ENCODE peak calls at places on chromosomes 3 and 15, in five cellular contexts. One of them, this sample, is unnamed.

GRCh38 chr15:76150971-76151598 is 91.3 kb downstream of the TMEM266 start:
- DNase-seq in GM06990: peak; percentile 74
- DNase-seq in psoas muscle: peak; percentile 75
- DNase-seq in dorsolateral prefrontal cortex: peak; percentile 81
- DNase-seq in CD4-positive, CD25-positive, alpha-beta regulatory T cell: peak; percentile 49
- DNase-seq in this sample: peak; percentile 72

GRCh38 chr15:25171111-25171811 is 216.5 kb downstream of the SNRPN start:
- DNase-seq in psoas muscle: peak; percentile 5
- DNase-seq in dorsolateral prefrontal cortex: peak; percentile 28
- DNase-seq in GM06990: no peak
- DNase-seq in CD4-positive, CD25-positive, alpha-beta regulatory T cell: no peak
- DNase-seq in this sample: no peak

GRCh38 chr3:13332158-13332557 is 88.0 kb downstream of the NUP210 start:
- DNase-seq in CD4-positive, CD25-positive, alpha-beta regulatory T cell: no peak
- DNase-seq in GM06990: peak; percentile 72
- DNase-seq in psoas muscle: no peak
- DNase-seq in dorsolateral prefrontal cortex: no peak
- DNase-seq in this sample: no peak

GRCh38 chr3:194296448-194296831 is 54.7 kb downstream of the CPN2 start:
- DNase-seq in dorsolateral prefrontal cortex: no peak
- DNase-seq in CD4-positive, CD25-positive, alpha-beta regulatory T cell: no peak
- DNase-seq in GM06990: no peak
- DNase-seq in psoas muscle: peak; percentile 54
- DNase-seq in this sample: peak; percentile 95

GRCh38 chr3:106717178-106717780 is 660.0 kb upstream of the CCDC54 start:
- DNase-seq in dorsolateral prefrontal cortex: no peak
- DNase-seq in GM06990: no peak
- DNase-seq in CD4-positive, CD25-positive, alpha-beta regulatory T cell: no peak
- DNase-seq in psoas muscle: no peak
- DNase-seq in this sample: no peak

GRCh38 chr15:58182460-58183163 is 44.4 kb downstream of the AQP9 start:
- DNase-seq in CD4-positive, CD25-positive, alpha-beta regulatory T cell: no peak
- DNase-seq in psoas muscle: peak; percentile 25
- DNase-seq in dorsolateral prefrontal cortex: peak; percentile 56
- DNase-seq in GM06990: no peak
- DNase-seq in this sample: peak; percentile 71

GRCh38 chr3:168952551-168952950 is 711.0 kb downstream of the MECOM start:
- DNase-seq in CD4-positive, CD25-positive, alpha-beta regulatory T cell: no peak
- DNase-seq in dorsolateral prefrontal cortex: no peak
- DNase-seq in GM06990: no peak
- DNase-seq in psoas muscle: no peak
- DNase-seq in this sample: peak; percentile 67

GRCh38 chr15:26870346-26870745 is 3.5 kb downstream of the GABRA5 start:
- DNase-seq in psoas muscle: no peak
- DNase-seq in GM06990: no peak
- DNase-seq in CD4-positive, CD25-positive, alpha-beta regulatory T cell: no peak
- DNase-seq in dorsolateral prefrontal cortex: no peak
- DNase-seq in this sample: no peak

GRCh38 chr15:65130941-65131340 is 2.7 kb downstream of the PDCD7 start:
- DNase-seq in GM06990: no peak
- DNase-seq in dorsolateral prefrontal cortex: no peak
- DNase-seq in CD4-positive, CD25-positive, alpha-beta regulatory T cell: no peak
- DNase-seq in psoas muscle: no peak
- DNase-seq in this sample: no peak

GRCh38 chr3:108153451-108153981 is 62.7 kb upstream of the CD47 start:
- DNase-seq in dorsolateral prefrontal cortex: no peak
- DNase-seq in CD4-positive, CD25-positive, alpha-beta regulatory T cell: no peak
- DNase-seq in GM06990: no peak
- DNase-seq in psoas muscle: no peak
- DNase-seq in this sample: peak; percentile 85

GRCh38 chr15:27342991-27343390 is 372.0 kb downstream of the GABRG3 start:
- DNase-seq in CD4-positive, CD25-positive, alpha-beta regulatory T cell: no peak
- DNase-seq in psoas muscle: no peak
- DNase-seq in GM06990: no peak
- DNase-seq in dorsolateral prefrontal cortex: no peak
- DNase-seq in this sample: no peak

GRCh38 chr3:152100491-152101086 is 168.1 kb upstream of the MBNL1 start:
- DNase-seq in CD4-positive, CD25-positive, alpha-beta regulatory T cell: no peak
- DNase-seq in psoas muscle: no peak
- DNase-seq in dorsolateral prefrontal cortex: no peak
- DNase-seq in GM06990: peak; percentile 46
- DNase-seq in this sample: no peak

GRCh38 chr3:78736863-78737262 is 1030.9 kb downstream of the ROBO1 start:
- DNase-seq in dorsolateral prefrontal cortex: no peak
- DNase-seq in CD4-positive, CD25-positive, alpha-beta regulatory T cell: no peak
- DNase-seq in psoas muscle: no peak
- DNase-seq in GM06990: no peak
- DNase-seq in this sample: peak; percentile 95

GRCh38 chr3:111369953-111370352 is 172.0 kb upstream of the CD96 start:
- DNase-seq in dorsolateral prefrontal cortex: no peak
- DNase-seq in GM06990: no peak
- DNase-seq in CD4-positive, CD25-positive, alpha-beta regulatory T cell: no peak
- DNase-seq in psoas muscle: no peak
- DNase-seq in this sample: no peak

GRCh38 chr3:158159714-158160113 is 49.8 kb downstream of the RSRC1 start:
- DNase-seq in CD4-positive, CD25-positive, alpha-beta regulatory T cell: no peak
- DNase-seq in GM06990: no peak
- DNase-seq in dorsolateral prefrontal cortex: no peak
- DNase-seq in psoas muscle: no peak
- DNase-seq in this sample: no peak

DNA sequence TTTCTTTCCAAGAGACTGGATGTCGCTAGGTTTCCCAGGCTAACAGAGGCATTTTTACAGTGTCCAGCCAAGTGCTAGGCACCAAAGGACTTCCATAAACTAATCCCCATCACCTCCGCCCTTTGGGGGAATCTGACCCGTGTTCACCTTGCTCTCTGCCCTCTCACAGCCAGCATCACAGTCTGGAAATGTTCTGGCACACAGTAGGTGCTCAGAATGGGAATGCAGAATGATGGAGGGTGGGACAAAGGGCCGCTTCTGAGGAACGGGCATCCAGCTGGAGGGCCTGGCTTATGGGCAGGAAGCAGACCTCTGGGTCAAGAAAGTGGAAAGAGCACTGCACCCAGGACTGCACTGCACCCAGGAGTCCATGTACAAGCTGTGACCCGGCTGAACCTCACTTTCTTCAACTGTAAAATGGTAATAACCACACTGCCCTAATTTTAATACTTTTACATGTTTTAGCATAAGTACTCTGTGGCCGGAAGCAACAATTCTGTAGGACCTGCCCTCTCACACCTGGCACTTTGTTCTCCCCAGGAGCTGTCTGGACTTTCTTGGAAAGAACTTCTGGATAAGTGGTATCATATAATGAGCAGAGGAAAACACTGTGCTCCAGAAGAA is 901 bp upstream of the NMB start:
- DNase-seq in psoas muscle: no peak
- DNase-seq in CD4-positive, CD25-positive, alpha-beta regulatory T cell: no peak
- DNase-seq in dorsolateral prefrontal cortex: no peak
- DNase-seq in GM06990: no peak
- DNase-seq in this sample: no peak
- H3K4me3 ChIP-seq in psoas muscle: peak overlapping the region; percentile 73
- H3K4me3 ChIP-seq in CD4-positive, CD25-positive, alpha-beta regulatory T cell: peak overlapping the region; percentile 64
- H3K4me3 ChIP-seq in dorsolateral prefrontal cortex: peak overlapping the region; percentile 82
- H3K4me3 ChIP-seq in GM06990: peak overlapping the region; percentile 62
- H3K4me3 ChIP-seq in this sample: peak overlapping the region; percentile 54

GRCh38 chr3:43997788-43998373 is 243.8 kb upstream of the TOPAZ1 start:
- DNase-seq in psoas muscle: no peak
- DNase-seq in dorsolateral prefrontal cortex: no peak
- DNase-seq in CD4-positive, CD25-positive, alpha-beta regulatory T cell: no peak
- DNase-seq in GM06990: peak; percentile 29
- DNase-seq in this sample: no peak

GRCh38 chr3:44000586-44000985 is 241.1 kb upstream of the TOPAZ1 start:
- DNase-seq in CD4-positive, CD25-positive, alpha-beta regulatory T cell: no peak
- DNase-seq in dorsolateral prefrontal cortex: no peak
- DNase-seq in psoas muscle: no peak
- DNase-seq in GM06990: no peak
- DNase-seq in this sample: peak; percentile 71

GRCh38 chr3:43998374-43998840 is 243.3 kb upstream of the TOPAZ1 start:
- DNase-seq in GM06990: no peak
- DNase-seq in CD4-positive, CD25-positive, alpha-beta regulatory T cell: no peak
- DNase-seq in psoas muscle: no peak
- DNase-seq in dorsolateral prefrontal cortex: no peak
- DNase-seq in this sample: no peak

GRCh38 chr3:43999920-44000319 is 241.8 kb upstream of the TOPAZ1 start:
- DNase-seq in GM06990: no peak
- DNase-seq in psoas muscle: no peak
- DNase-seq in CD4-positive, CD25-positive, alpha-beta regulatory T cell: no peak
- DNase-seq in dorsolateral prefrontal cortex: no peak
- DNase-seq in this sample: no peak

GRCh38 chr3:43998841-43999805 is 242.6 kb upstream of the TOPAZ1 start:
- DNase-seq in GM06990: peak; percentile 77
- DNase-seq in CD4-positive, CD25-positive, alpha-beta regulatory T cell: no peak
- DNase-seq in dorsolateral prefrontal cortex: peak; percentile 72
- DNase-seq in psoas muscle: no peak
- DNase-seq in this sample: peak; percentile 46
- H3K4me3 ChIP-seq in GM06990: peak overlapping the region; percentile 60
- H3K4me3 ChIP-seq in CD4-positive, CD25-positive, alpha-beta regulatory T cell: no peak overlapping the region
- H3K4me3 ChIP-seq in dorsolateral prefrontal cortex: peak overlapping the region; percentile 54
- H3K4me3 ChIP-seq in psoas muscle: peak overlapping the region; percentile 68
- H3K4me3 ChIP-seq in this sample: peak overlapping the region; percentile 77

DNA sequence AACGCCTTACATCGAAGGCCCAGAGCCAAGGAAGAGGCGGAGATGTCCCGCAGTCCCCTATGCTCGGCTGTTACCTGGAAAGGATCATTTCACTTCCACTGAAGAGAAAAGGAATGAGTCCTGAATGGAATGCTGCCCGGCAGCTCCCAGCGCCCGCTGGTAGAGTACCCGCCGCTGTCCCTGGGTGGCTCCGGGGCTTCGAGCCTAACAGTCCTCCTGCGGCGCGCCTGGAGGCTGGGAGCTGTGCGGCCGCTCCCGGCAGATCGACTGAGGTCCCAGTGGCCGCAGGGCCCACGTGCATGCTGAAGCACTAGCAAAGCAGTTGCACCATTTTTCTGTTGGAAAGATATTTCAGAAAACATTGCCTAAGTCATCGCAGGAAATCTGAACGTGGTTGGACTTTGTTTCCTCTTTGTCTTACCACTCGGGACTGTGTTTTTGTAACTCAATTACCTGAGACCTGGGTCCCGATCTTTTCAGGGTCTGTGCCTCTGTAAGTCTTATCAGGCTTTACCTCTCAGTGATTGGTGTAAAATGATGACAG is 984 bp downstream of the RNU6-1 start:
- DNase-seq in CD4-positive, CD25-positive, alpha-beta regulatory T cell: no peak
- DNase-seq in dorsolateral prefrontal cortex: peak; percentile 59
- DNase-seq in psoas muscle: peak; percentile 68
- DNase-seq in GM06990: no peak
- DNase-seq in this sample: peak; percentile 54
- H3K4me3 ChIP-seq in CD4-positive, CD25-positive, alpha-beta regulatory T cell: peak overlapping the region; percentile 98
- H3K4me3 ChIP-seq in dorsolateral prefrontal cortex: peak overlapping the region; percentile 98
- H3K4me3 ChIP-seq in psoas muscle: peak overlapping the region; percentile 83
- H3K4me3 ChIP-seq in GM06990: peak overlapping the region; percentile 13
- H3K4me3 ChIP-seq in this sample: no peak overlapping the region

DNA sequence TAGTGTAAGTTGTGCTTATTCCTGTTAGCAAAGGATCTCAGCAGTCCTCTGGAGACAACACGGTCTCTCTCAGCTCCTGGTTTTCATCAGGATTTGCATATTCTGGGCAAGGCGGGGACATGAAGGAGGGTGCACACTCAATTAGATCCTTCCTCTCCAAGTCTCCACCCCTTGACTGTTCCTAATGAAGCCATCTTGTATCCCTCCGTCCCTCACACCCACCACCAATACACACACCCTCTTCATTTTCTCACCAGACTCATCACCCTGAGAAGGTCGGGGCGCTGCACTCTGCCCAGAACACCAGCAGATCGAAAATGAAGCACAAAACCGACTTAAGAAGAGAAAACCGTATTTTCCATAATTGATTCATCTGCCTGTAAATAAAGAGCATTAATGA is 63.7 kb downstream of the MRPL46 start:
- DNase-seq in GM06990: no peak
- DNase-seq in psoas muscle: no peak
- DNase-seq in CD4-positive, CD25-positive, alpha-beta regulatory T cell: no peak
- DNase-seq in dorsolateral prefrontal cortex: no peak
- DNase-seq in this sample: no peak
- H3K4me3 ChIP-seq in GM06990: no peak overlapping the region
- H3K4me3 ChIP-seq in psoas muscle: no peak overlapping the region
- H3K4me3 ChIP-seq in CD4-positive, CD25-positive, alpha-beta regulatory T cell: no peak overlapping the region
- H3K4me3 ChIP-seq in dorsolateral prefrontal cortex: no peak overlapping the region
- H3K4me3 ChIP-seq in this sample: no peak overlapping the region

This sample was measured in cardiac fibroblast.